ENCODE peak calls at places on chromosomes 4 and X, in four cellular contexts. C is stimulated activated CD8-positive, alpha-beta memory T cell treated with anti-CD3 and anti-CD28 coated beads, Interleukin-4, amount 100 ng/mL, for 1 hour; T is heart left ventricle; Z is Ammon's horn. R is an unnamed sample.
A peak's percentile ranks its signal among the peaks of the same experiment; 100 is the strongest.

GRCh38 chr4:184019667-184020665 is 114.9 kb downstream of the STOX2 start:
- DNase-seq in Z (no peak), T (no peak), C (no peak), R (no peak)

GRCh38 chrX:47285762-47286320 is 53.0 kb downstream of the USP11 start:
- DNase-seq in T (no peak), C (no peak), Z (no peak), R (no peak)

GRCh38 chr4:129218355-129218754 is 122.4 kb downstream of the C4orf33 start:
- DNase-seq in C (no peak), T (peak; percentile 22), Z (peak; percentile 47), R (no peak)

GRCh38 chrX:55161581-55161980 is 58.6 kb upstream of the PAGE5 start:
- DNase-seq in C (no peak), Z (no peak), T (no peak), R (no peak)

GRCh38 chrX:68175569-68175968 is 257.7 kb downstream of the OPHN1 start:
- DNase-seq in T (no peak), Z (no peak), C (no peak), R (no peak)

GRCh38 chrX:66602381-66602938 is 36.4 kb downstream of the EDA2R start:
- DNase-seq in C (no peak), Z (peak; percentile 63), T (no peak), R (no peak)

GRCh38 chr4:47469951-47470350 is 6.4 kb upstream of the COMMD8 start:
- DNase-seq in Z (no peak), T (no peak), C (no peak), R (no peak)

GRCh38 chr4:135073389-135073788 is 871.8 kb upstream of the PABPC4L start:
- DNase-seq in C (no peak), Z (no peak), T (no peak), R (no peak)

GRCh38 chr4:8219236-8219635 is 20.1 kb downstream of the SH3TC1 start:
- DNase-seq in T (no peak), Z (no peak), C (no peak), R (no peak)

GRCh38 chr4:113292371-113293042 is 243.1 kb downstream of the ANK2 start:
- DNase-seq in C (no peak), T (peak; percentile 74), Z (peak; percentile 89), R (no peak)

GRCh38 chr4:108215055-108215454 is 46.3 kb upstream of the LEF1 start:
- DNase-seq in C (no peak), Z (no peak), T (no peak), R (no peak)

GRCh38 chrX:12702509-12703091 is 88.6 kb upstream of the PRPS2 start:
- DNase-seq in C (no peak), T (no peak), Z (no peak), R (no peak)

GRCh38 chr4:8779371-8779988 is 92.2 kb downstream of the HMX1 start:
- DNase-seq in Z (no peak), C (no peak), T (no peak), R (no peak)

GRCh38 chr4:6720202-6720699 is 4.3 kb downstream of the BLOC1S4 start:
- DNase-seq in T (peak; percentile 89), Z (peak; percentile 86), C (peak; percentile 69), R (peak; percentile 79)

GRCh38 chrX:68852046-68852445 is 23.2 kb downstream of the EFNB1 start:
- DNase-seq in Z (no peak), T (no peak), C (no peak), R (no peak)

GRCh38 chrX:68732906-68733493 is 85.5 kb downstream of the STARD8 start:
- DNase-seq in T (peak; percentile 68), C (peak; percentile 27), Z (peak; percentile 29), R (peak; percentile 46)

GRCh38 chr4:6327220-6327917 is 57.7 kb downstream of the WFS1 start:
- DNase-seq in C (peak; percentile 69), Z (peak; percentile 87), T (peak; percentile 80), R (peak; percentile 72)

GRCh38 chr4:129545599-129546278 is 449.8 kb downstream of the C4orf33 start:
- DNase-seq in Z (peak; percentile 3), T (peak; percentile 85), C (no peak), R (no peak)

GRCh38 chr4:140296335-140296753 is 77.1 kb upstream of the SCOC start:
- DNase-seq in C (no peak), T (peak; percentile 73), Z (peak; percentile 15), R (no peak)

GRCh38 chr4:123405212-123405856 is 8.7 kb downstream of the SPRY1 start:
- DNase-seq in T (no peak), C (no peak), Z (no peak), R (no peak)

GRCh38 chrX:39972340-39972739 is 125.4 kb downstream of the BCOR start:
- DNase-seq in C (no peak), Z (no peak), T (no peak), R (no peak)

GRCh38 chr4:160319221-160319867 is 1216.5 kb downstream of the RAPGEF2 start:
- DNase-seq in C (no peak), Z (no peak), T (no peak), R (no peak)

GRCh38 chr4:25759101-25759500 is 103.5 kb downstream of the SLC34A2 start:
- DNase-seq in T (no peak), C (no peak), Z (no peak), R (no peak)

GRCh38 chr4:95289028-95289634 is 259.6 kb downstream of the UNC5C start:
- DNase-seq in C (no peak), Z (no peak), T (no peak), R (no peak)

GRCh38 chrX:41029332-41029731 is 55.9 kb upstream of the USP9X start:
- DNase-seq in T (no peak), C (no peak), Z (no peak), R (no peak)

R was measured in CD8-positive, alpha-beta T cell.